ENCODE peak calls at places on chromosomes 16 and 17, in six cellular contexts. I is left ventricle myocardium inferior, O is kidney, L is brain microvascular endothelial cell, N is mesendoderm, Z is GM23338. A is an unnamed sample.

GRCh38 chr17:8836821-8837426 is 30.6 kb downstream of the PIK3R6 start:
- DNase-seq in Z (no peak), I (no peak), O (no peak), L (no peak), N (no peak), A (no peak)

GRCh38 chr17:73872816-73873215 is 228.6 kb upstream of the SDK2 start:
- DNase-seq in Z (peak), I (no peak), O (no peak), L (no peak), N (peak), A (no peak)

GRCh38 chr16:59593256-59593655 is 859.1 kb upstream of the GOT2 start:
- DNase-seq in I (no peak), N (no peak), O (no peak), Z (no peak), L (peak), A (peak)

GRCh38 chr17:29210879-29211278 is 30.7 kb upstream of the MYO18A start:
- DNase-seq in L (no peak), Z (no peak), O (no peak), N (no peak), I (no peak), A (no peak)

GRCh38 chr17:69179227-69179952 is 37.7 kb upstream of the ABCA6 start:
- DNase-seq in N (peak), Z (peak), L (peak), I (no peak), O (no peak), A (no peak)

GRCh38 chr16:73215482-73216377 is 167.8 kb upstream of the ZFHX3 start:
- DNase-seq in Z (no peak), N (no peak), O (no peak), L (peak), I (no peak), A (no peak)

GRCh38 chr17:78717431-78717980 is 64.6 kb downstream of the CYTH1 start:
- DNase-seq in O (no peak), Z (peak), L (no peak), I (no peak), N (no peak), A (no peak)

GRCh38 chr17:29133146-29133713 is 47.0 kb downstream of the MYO18A start:
- DNase-seq in N (peak), I (peak), O (no peak), L (peak), Z (peak), A (no peak)

GRCh38 chr17:13230350-13230900 is 212.6 kb upstream of the ELAC2 start:
- DNase-seq in L (no peak), Z (no peak), O (no peak), I (no peak), N (no peak), A (no peak)

GRCh38 chr16:84752600-84752999 is 52.8 kb downstream of the USP10 start:
- DNase-seq in Z (no peak), I (no peak), L (no peak), N (no peak), O (no peak), A (no peak)

GRCh38 chr16:68416057-68417046 is 32.0 kb downstream of the SMPD3 start:
- DNase-seq in Z (no peak), N (no peak), O (no peak), I (no peak), L (no peak), A (peak)

GRCh38 chr17:60577147-60577925 is 22.7 kb upstream of the PPM1D start:
- DNase-seq in Z (peak), N (no peak), I (no peak), O (no peak), L (peak), A (no peak)

GRCh38 chr16:23634461-23635036 is 6.6 kb downstream of the PALB2 start:
- DNase-seq in Z (no peak), I (no peak), N (no peak), L (no peak), O (no peak), A (no peak)

GRCh38 chr17:67491009-67491677 is 114.1 kb downstream of the PITPNC1 start:
- DNase-seq in I (peak), O (peak), N (no peak), L (peak), Z (peak), A (no peak)

GRCh38 chr17:44608732-44609435 is 47.4 kb upstream of the MEIOC start:
- DNase-seq in I (no peak), Z (no peak), L (no peak), O (peak), N (peak), A (no peak)

GRCh38 chr17:6608321-6608720 is 32.2 kb downstream of the KIAA0753 start:
- DNase-seq in N (no peak), I (no peak), Z (no peak), L (peak), O (no peak), A (no peak)

GRCh38 chr16:46757339-46758050 is 9.4 kb upstream of the MYLK3 start:
- DNase-seq in I (peak), Z (peak), N (peak), L (no peak), O (no peak), A (no peak)

GRCh38 chr16:69727916-69728270 is 1.5 kb upstream of the NQO1 start:
- DNase-seq in I (peak), O (no peak), Z (no peak), N (no peak), L (no peak), A (no peak)

GRCh38 chr17:42484304-42484703 is 25.6 kb downstream of the ATP6V0A1 start:
- DNase-seq in O (no peak), I (no peak), N (no peak), L (no peak), Z (no peak), A (no peak)

GRCh38 chr17:34760931-34761500 is 181.6 kb downstream of the TMEM132E start:
- DNase-seq in O (no peak), L (no peak), N (no peak), Z (no peak), I (no peak), A (no peak)

GRCh38 chr16:85210423-85211169 is 98.3 kb upstream of the CIBAR2 start:
- DNase-seq in L (peak), I (no peak), O (no peak), N (no peak), Z (no peak), A (no peak)

GRCh38 chr16:52727878-52728277 is 180.9 kb upstream of the TOX3 start:
- DNase-seq in N (no peak), I (no peak), Z (no peak), L (no peak), O (no peak), A (no peak)

GRCh38 chr17:42183741-42184711 is 1.2 kb downstream of the HCRT start:
- DNase-seq in I (peak), O (peak), N (peak), L (peak), Z (peak), A (no peak)

GRCh38 chr16:27286446-27286845 is 17.9 kb upstream of the NSMCE1 start:
- DNase-seq in Z (no peak), L (peak), I (no peak), O (no peak), N (no peak), A (peak)

GRCh38 chr17:5516060-5516792 is 29.9 kb downstream of the MIS12 start:
- DNase-seq in Z (no peak), N (peak), I (no peak), O (no peak), L (peak), A (no peak)

GRCh38 chr16:85348921-85349334 is 236.7 kb upstream of the CIBAR2 start:
- DNase-seq in N (no peak), O (peak), Z (no peak), I (no peak), L (no peak), A (no peak)

GRCh38 chr17:72407336-72408121 is 286.7 kb downstream of the SOX9 start:
- DNase-seq in O (peak), Z (peak), L (peak), N (peak), I (peak), A (peak)

GRCh38 chr17:61279476-61280145 is 120.0 kb upstream of the TBX2 start:
- DNase-seq in N (no peak), Z (no peak), I (no peak), O (no peak), L (no peak), A (no peak)

GRCh38 chr17:29068828-29069227 is 25.9 kb downstream of the PIPOX start:
- DNase-seq in I (no peak), Z (no peak), O (no peak), N (no peak), L (no peak), A (no peak)

GRCh38 chr16:69863882-69864281 is 87.3 kb upstream of the CLEC18A start:
- DNase-seq in L (no peak), I (no peak), O (no peak), Z (no peak), N (no peak), A (no peak)

GRCh38 chr16:69100046-69100765 is 5.2 kb upstream of the HAS3 start:
- DNase-seq in L (no peak), Z (no peak), N (no peak), O (no peak), I (no peak), A (no peak)

GRCh38 chr17:28370035-28370743 is at the start of gene VTN:
- DNase-seq in O (peak), N (peak), L (no peak), Z (peak), I (peak), A (no peak)

GRCh38 chr17:81547614-81547982 is 4.6 kb downstream of the FAAP100 start:
- DNase-seq in I (no peak), N (no peak), Z (no peak), L (no peak), O (no peak), A (no peak)
- H3K27ac ChIP-seq in I (no peak), N (no peak), Z (no peak), L (no peak), O (no peak), A (no peak)

GRCh38 chr17:58693751-58694150 is 1.3 kb downstream of the RAD51C start:
- DNase-seq in I (no peak), Z (no peak), L (no peak), N (no peak), O (no peak), A (no peak)
- H3K27ac ChIP-seq in I (no peak), Z (no peak), L (no peak), N (no peak), O (no peak), A (peak)

GRCh38 chr17:883586-883962 is 96.0 kb downstream of the NXN start:
- DNase-seq in I (no peak), L (no peak), Z (no peak), N (no peak), O (no peak), A (no peak)
- H3K27ac ChIP-seq in I (peak), L (no peak), Z (peak), N (no peak), O (no peak), A (peak)

GRCh38 chr17:63356275-63356905 is 89.7 kb downstream of the CYB561 start:
- DNase-seq in L (peak), N (no peak), Z (no peak), I (no peak), O (no peak), A (peak)
- H3K27ac ChIP-seq in L (peak), N (no peak), Z (no peak), I (peak), O (no peak), A (no peak)

A was measured in epithelial cell of prostate.